ENCODE peak calls at places on chromosomes 16 and 17, in six cellular contexts. P is aorta, L is PC-9, S is esophagus squamous epithelium, C is DND-41, Y is SJSA1. J is an unnamed sample.

GRCh38 chr16:88601313-88602036 is 31.3 kb downstream of the ZC3H18 start:
- DNase-seq in Y (no peak), C (no peak), S (no peak), P (no peak), L (no peak), J (no peak)

GRCh38 chr17:14112407-14112806 is 43.1 kb downstream of the COX10 start:
- DNase-seq in C (no peak), Y (no peak), L (no peak), P (no peak), S (no peak), J (no peak)

GRCh38 chr16:67525176-67525860 is 3.3 kb upstream of the RIPOR1 start:
- DNase-seq in C (no peak), S (no peak), Y (no peak), L (peak; percentile 77), P (no peak), J (peak; percentile 57)

GRCh38 chr17:2214047-2214717 is 89.4 kb downstream of the SMG6 start:
- DNase-seq in S (no peak), C (no peak), P (peak; percentile 80), L (no peak), Y (peak; percentile 69), J (no peak)

GRCh38 chr16:69013991-69014390 is 91.5 kb upstream of the HAS3 start:
- DNase-seq in P (no peak), L (no peak), C (no peak), Y (no peak), S (no peak), J (no peak)

GRCh38 chr16:27920391-27920891 is 143.1 kb downstream of the GSG1L start:
- DNase-seq in L (peak; percentile 18), P (no peak), C (no peak), S (no peak), Y (no peak), J (no peak)

GRCh38 chr17:66383353-66383752 is 80.9 kb downstream of the PRKCA start:
- DNase-seq in C (no peak), Y (no peak), P (no peak), S (no peak), L (no peak), J (no peak)

GRCh38 chr16:81601008-81601428 is 156.4 kb downstream of the CMIP start:
- DNase-seq in S (no peak), Y (peak; percentile 61), L (peak; percentile 53), C (no peak), P (no peak), J (no peak)

GRCh38 chr17:64226132-64226531 is 36.9 kb downstream of the TEX2 start:
- DNase-seq in L (no peak), C (no peak), Y (no peak), S (no peak), P (no peak), J (no peak)

GRCh38 chr17:45170976-45171337 is 9.3 kb downstream of the HEXIM2 start:
- DNase-seq in S (no peak), P (peak; percentile 89), C (no peak), Y (no peak), L (peak; percentile 90), J (no peak)

GRCh38 chr17:50056217-50056960 is 479 bp downstream of the ITGA3 start:
- DNase-seq in L (peak; percentile 57), C (peak; percentile 29), S (no peak), P (peak; percentile 70), Y (peak; percentile 82), J (peak; percentile 72)

GRCh38 chr16:84180519-84181140 is 6.2 kb downstream of the TAF1C start:
- DNase-seq in C (no peak), P (peak; percentile 29), S (no peak), L (no peak), Y (no peak), J (no peak)

GRCh38 chr17:19244796-19245195 is 7.6 kb downstream of the EPN2 start:
- DNase-seq in Y (no peak), L (no peak), C (no peak), S (no peak), P (no peak), J (no peak)

GRCh38 chr17:49858796-49859195 is 10.9 kb upstream of the TAC4 start:
- DNase-seq in Y (no peak), L (no peak), S (no peak), P (no peak), C (no peak), J (no peak)

GRCh38 chr17:55722742-55723487 is at the start of gene TMEM100:
- DNase-seq in Y (peak; percentile 75), S (no peak), P (no peak), C (no peak), L (no peak), J (no peak)

DNA sequence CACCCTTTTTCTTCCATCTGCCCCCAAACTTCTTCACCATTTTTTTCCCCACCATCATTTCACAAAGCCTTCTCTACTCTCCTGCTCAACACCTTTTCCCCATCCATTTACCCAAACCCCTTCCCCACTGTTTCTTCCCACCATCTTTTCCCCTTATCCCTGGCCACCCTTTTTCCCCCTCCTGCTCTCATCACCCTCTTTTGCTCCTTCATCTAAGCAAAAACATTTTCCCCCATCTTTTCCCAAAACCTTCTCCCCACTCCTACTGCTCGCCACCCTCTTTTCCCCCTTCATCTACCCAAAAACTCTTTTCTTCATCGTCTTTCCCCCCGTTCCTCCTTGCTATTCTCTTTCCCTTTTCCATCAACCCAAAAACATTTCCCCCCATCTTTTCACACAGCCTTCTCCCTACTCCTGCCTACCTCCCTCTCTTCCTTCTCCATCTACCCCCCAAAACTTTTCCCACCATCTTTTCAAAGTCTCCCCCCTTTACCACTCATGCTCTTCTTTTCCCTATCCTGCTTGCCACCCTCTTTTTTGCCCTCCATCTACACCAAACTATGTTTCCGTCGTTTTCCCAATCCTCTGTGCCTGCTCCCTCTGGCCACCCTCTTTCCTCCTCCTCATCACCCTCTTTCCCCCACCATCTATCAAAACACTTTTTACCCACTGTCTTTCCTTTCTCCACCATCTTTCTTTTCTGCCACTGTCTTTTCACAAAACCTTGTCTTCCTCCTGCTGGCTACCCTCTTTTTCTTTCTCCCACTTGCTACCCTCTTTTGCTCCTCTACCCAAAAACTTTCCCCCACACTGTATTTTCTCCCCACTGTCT is 205.8 kb upstream of the WSB1 start:
- DNase-seq in Y (no peak), P (no peak), C (no peak), S (no peak), L (no peak), J (no peak)
- H3K9me3 ChIP-seq in Y (no peaks in the 10 kb centered on the region), P (no peaks in the 10 kb centered on the region), C (no peaks in the 10 kb centered on the region), S (no peaks in the 10 kb centered on the region), L (no peaks in the 10 kb centered on the region), J (no peaks in the 10 kb centered on the region)

GRCh38 chr17:80220709-80221215 is 535 bp downstream of the SLC26A11 start:
- DNase-seq in C (no peak), Y (no peak), L (no peak), S (no peak), P (no peak), J (no peak)
- H3K27ac ChIP-seq in C (no peak overlapping the region), Y (no peak overlapping the region), L (no peak overlapping the region), S (peak overlapping the region; percentile 91), P (no peak overlapping the region), J (no peak overlapping the region)

GRCh38 chr17:82947051-82947991 is 107.5 kb upstream of the ZNF750 start:
- DNase-seq in S (no peak), P (peak; percentile 32), Y (no peak), C (no peak), L (no peak), J (no peak)
- H3K9me3 ChIP-seq in S (peaks cover 26% of the 10 kb centered on the region), P (peaks cover 6% of the 10 kb centered on the region), Y (peaks cover 26% of the 10 kb centered on the region), C (peaks cover 31% of the 10 kb centered on the region), L (peaks cover 6% of the 10 kb centered on the region), J (peaks cover 56% of the 10 kb centered on the region)

GRCh38 chr17:7497636-7498035 is 13.5 kb downstream of the POLR2A start:
- DNase-seq in L (no peak), P (no peak), S (no peak), C (no peak), Y (no peak), J (no peak)

GRCh38 chr17:7496470-7497227 is 12.5 kb downstream of the POLR2A start:
- DNase-seq in S (no peak), Y (no peak), L (no peak), C (no peak), P (no peak), J (no peak)

GRCh38 chr17:7493941-7494340 is 9.8 kb downstream of the POLR2A start:
- DNase-seq in C (no peak), L (no peak), S (no peak), Y (no peak), P (no peak), J (no peak)

GRCh38 chr17:7497228-7497627 is 13.1 kb downstream of the POLR2A start:
- DNase-seq in Y (no peak), L (no peak), S (no peak), C (no peak), P (no peak), J (no peak)

GRCh38 chr17:7495906-7496434 is 11.8 kb downstream of the POLR2A start:
- DNase-seq in P (no peak), L (no peak), C (no peak), Y (no peak), S (no peak), J (no peak)
- H3K27ac ChIP-seq in P (no peak overlapping the region), L (no peak overlapping the region), C (no peak overlapping the region), Y (no peak overlapping the region), S (peak overlapping the region; percentile 63), J (no peak overlapping the region)

GRCh38 chr17:18014006-18014405 is 25.0 kb downstream of the ATPAF2 start:
- DNase-seq in P (no peak), Y (no peak), S (no peak), C (no peak), L (no peak), J (no peak)
- H3K9me3 ChIP-seq in P (no peaks in the 10 kb centered on the region), Y (no peaks in the 10 kb centered on the region), S (no peaks in the 10 kb centered on the region), C (no peaks in the 10 kb centered on the region), L (no peaks in the 10 kb centered on the region), J (no peaks in the 10 kb centered on the region)

J was measured in Karpas-422.